ENCODE peak calls at places on chromosomes 5 and 9, in four cellular contexts. H, Q, D and R are unnamed samples.

GRCh38 chr5:94395468-94395867 is 222.9 kb downstream of the KIAA0825 start:
- DNase-seq in H (no peak), Q (no peak), D (no peak), R (no peak)

GRCh38 chr5:156120777-156121176 is 206.2 kb upstream of the SGCD start:
- DNase-seq in H (peak; percentile 10), Q (peak; percentile 49), D (no peak), R (no peak)

GRCh38 chr9:37953775-37954437 is 50.0 kb upstream of the SLC25A51 start:
- DNase-seq in H (peak; percentile 72), Q (peak; percentile 90), D (no peak), R (no peak)

GRCh38 chr5:135242496-135243193 is 156.4 kb downstream of the MACROH2A1 start:
- DNase-seq in H (no peak), Q (peak; percentile 64), D (peak; percentile 57), R (no peak)

GRCh38 chr5:150217874-150218692 is 28.2 kb downstream of the SLC6A7 start:
- DNase-seq in H (peak; percentile 64), Q (peak; percentile 89), D (peak; percentile 85), R (peak; percentile 35)

GRCh38 chr5:8633706-8634105 is 764.8 kb downstream of the MTRR start:
- DNase-seq in H (no peak), Q (no peak), D (no peak), R (no peak)

GRCh38 chr5:180043381-180043780 is 28.2 kb downstream of the RNF130 start:
- DNase-seq in H (no peak), Q (no peak), D (no peak), R (no peak)

GRCh38 chr9:89440951-89441654 is 56.8 kb downstream of the SEMA4D start:
- DNase-seq in H (no peak), Q (peak; percentile 22), D (no peak), R (no peak)

GRCh38 chr5:100860407-100860806 is 42.7 kb downstream of the ST8SIA4 start:
- DNase-seq in H (no peak), Q (no peak), D (no peak), R (no peak)

GRCh38 chr5:112554089-112554977 is 135.3 kb upstream of the EPB41L4A start:
- DNase-seq in H (no peak), Q (peak; percentile 48), D (no peak), R (no peak)

GRCh38 chr5:172637740-172638139 is 3.3 kb upstream of the NEURL1B start:
- DNase-seq in H (no peak), Q (no peak), D (no peak), R (no peak)

GRCh38 chr5:173484569-173484968 is 131.9 kb downstream of the BOD1 start:
- DNase-seq in H (no peak), Q (no peak), D (no peak), R (no peak)

GRCh38 chr9:20623021-20623747 is 885 bp upstream of the MLLT3 start:
- DNase-seq in H (no peak), Q (no peak), D (peak; percentile 63), R (no peak)

GRCh38 chr9:101566904-101567724 is 27.7 kb downstream of the PPP3R2 start:
- DNase-seq in H (no peak), Q (peak; percentile 49), D (no peak), R (no peak)

GRCh38 chr5:27963050-27963783 is 924.8 kb upstream of the CDH9 start:
- DNase-seq in H (no peak), Q (no peak), D (peak; percentile 16), R (no peak)

GRCh38 chr5:14258840-14259239 is 115.7 kb downstream of the TRIO start:
- DNase-seq in H (no peak), Q (no peak), D (no peak), R (no peak)

GRCh38 chr5:143113461-143113860 is 290.0 kb downstream of the NR3C1 start:
- DNase-seq in H (no peak), Q (no peak), D (no peak), R (no peak)

GRCh38 chr5:137486707-137487106 is 12.4 kb downstream of the SPOCK1 start:
- DNase-seq in H (no peak), Q (peak; percentile 77), D (peak; percentile 48), R (no peak)

GRCh38 chr5:426392-426976 is 16.5 kb upstream of the EXOC3 start:
- DNase-seq in H (no peak), Q (no peak), D (no peak), R (no peak)